ENCODE peak calls at places on chromosome 11, in nine cellular contexts. One of them, this sample, is unnamed.

GRCh38 chr11:83951521-83951920 is 665.4 kb upstream of the CCDC90B start:
- DNase-seq in HCT116: no peak
- DNase-seq in NCI-H1105: no peak
- DNase-seq in SK-N-DZ: no peak
- DNase-seq in cardiac muscle cell: no peak
- DNase-seq in HuH-7.5: no peak
- DNase-seq in NCI-H774: no peak
- DNase-seq in WTC11: no peak
- DNase-seq in T-cell: no peak
- DNase-seq in this sample: no peak

GRCh38 chr11:69501891-69502860 is 20.7 kb downstream of the LINC01488 start:
- DNase-seq in NCI-H774: no peak
- DNase-seq in T-cell: no peak
- DNase-seq in cardiac muscle cell: no peak
- DNase-seq in HuH-7.5: no peak
- DNase-seq in WTC11: no peak
- DNase-seq in NCI-H1105: peak
- DNase-seq in SK-N-DZ: no peak
- DNase-seq in HCT116: no peak
- DNase-seq in this sample: no peak

GRCh38 chr11:119222308-119222707 is 16.2 kb downstream of the CBL start:
- DNase-seq in HCT116: no peak
- DNase-seq in HuH-7.5: no peak
- DNase-seq in NCI-H1105: peak
- DNase-seq in cardiac muscle cell: no peak
- DNase-seq in NCI-H774: peak
- DNase-seq in SK-N-DZ: no peak
- DNase-seq in WTC11: no peak
- DNase-seq in T-cell: no peak
- DNase-seq in this sample: peak

GRCh38 chr11:47489395-47489755 is 40.4 kb upstream of the RAPSN start:
- DNase-seq in WTC11: no peak
- DNase-seq in NCI-H774: no peak
- DNase-seq in T-cell: no peak
- DNase-seq in NCI-H1105: no peak
- DNase-seq in cardiac muscle cell: no peak
- DNase-seq in HuH-7.5: no peak
- DNase-seq in SK-N-DZ: no peak
- DNase-seq in HCT116: no peak
- DNase-seq in this sample: no peak

GRCh38 chr11:34208266-34209135 is 103.1 kb downstream of the NAT10 start:
- DNase-seq in WTC11: no peak
- DNase-seq in cardiac muscle cell: no peak
- DNase-seq in NCI-H774: no peak
- DNase-seq in T-cell: no peak
- DNase-seq in HuH-7.5: no peak
- DNase-seq in NCI-H1105: no peak
- DNase-seq in SK-N-DZ: no peak
- DNase-seq in HCT116: no peak
- DNase-seq in this sample: no peak

GRCh38 chr11:31720225-31720624 is 90.9 kb downstream of the PAX6 start:
- DNase-seq in HCT116: no peak
- DNase-seq in WTC11: no peak
- DNase-seq in NCI-H774: no peak
- DNase-seq in cardiac muscle cell: no peak
- DNase-seq in T-cell: no peak
- DNase-seq in NCI-H1105: no peak
- DNase-seq in HuH-7.5: no peak
- DNase-seq in SK-N-DZ: no peak
- DNase-seq in this sample: no peak

GRCh38 chr11:34525887-34526657 is 12.5 kb upstream of the ELF5 start:
- DNase-seq in SK-N-DZ: no peak
- DNase-seq in cardiac muscle cell: no peak
- DNase-seq in NCI-H1105: no peak
- DNase-seq in HuH-7.5: no peak
- DNase-seq in HCT116: no peak
- DNase-seq in WTC11: no peak
- DNase-seq in T-cell: no peak
- DNase-seq in NCI-H774: no peak
- DNase-seq in this sample: no peak

GRCh38 chr11:134466035-134466908 is 54.2 kb upstream of the B3GAT1 start:
- DNase-seq in NCI-H774: no peak
- DNase-seq in T-cell: no peak
- DNase-seq in WTC11: peak
- DNase-seq in NCI-H1105: no peak
- DNase-seq in HCT116: no peak
- DNase-seq in SK-N-DZ: no peak
- DNase-seq in cardiac muscle cell: no peak
- DNase-seq in HuH-7.5: no peak
- DNase-seq in this sample: no peak

GRCh38 chr11:82790723-82791487 is 57.2 kb upstream of the FAM181B start:
- DNase-seq in T-cell: no peak
- DNase-seq in WTC11: no peak
- DNase-seq in NCI-H774: no peak
- DNase-seq in HCT116: no peak
- DNase-seq in SK-N-DZ: peak
- DNase-seq in NCI-H1105: peak
- DNase-seq in HuH-7.5: no peak
- DNase-seq in cardiac muscle cell: peak
- DNase-seq in this sample: no peak

GRCh38 chr11:125268611-125269010 is 104.1 kb downstream of the PKNOX2 start:
- DNase-seq in NCI-H1105: no peak
- DNase-seq in HuH-7.5: no peak
- DNase-seq in cardiac muscle cell: no peak
- DNase-seq in WTC11: no peak
- DNase-seq in HCT116: no peak
- DNase-seq in SK-N-DZ: no peak
- DNase-seq in NCI-H774: no peak
- DNase-seq in T-cell: no peak
- DNase-seq in this sample: no peak

This sample was measured in T47D.